ENCODE peak calls at places on chromosomes 12 and 14, in four cellular contexts. E is CD4-positive, CD25-positive, alpha-beta regulatory T cell; Z is body of pancreas; Q is CD4-positive, alpha-beta memory T cell. C is an unnamed sample. For H3K27me3, the result is how much of the 10 kb centered on the place peaks cover.

GRCh38 chr12:124684971-124685688 is 117.7 kb upstream of the NCOR2 start:
- DNase-seq in Q (no peak), E (no peak), Z (no peak), C (no peak)

GRCh38 chr12:52659395-52659794 is 7.4 kb upstream of the KRT2 start:
- DNase-seq in Z (no peak), Q (no peak), E (no peak), C (no peak)

GRCh38 chr14:72559227-72559626 is 334.7 kb downstream of the DPF3 start:
- DNase-seq in Z (no peak), E (no peak), Q (no peak), C (no peak)

GRCh38 chr12:108689314-108690190 is 41.8 kb downstream of the CORO1C start:
- DNase-seq in E (no peak), Q (no peak), Z (no peak), C (peak)

GRCh38 chr12:102811125-102811737 is 105.8 kb downstream of the PAH start:
- DNase-seq in Z (no peak), Q (no peak), E (no peak), C (peak)

GRCh38 chr12:5770727-5771126 is 174.3 kb downstream of the ANO2 start:
- DNase-seq in Z (no peak), Q (no peak), E (no peak), C (no peak)

GRCh38 chr12:5996459-5996858 is 51.4 kb upstream of the ANO2 start:
- DNase-seq in Q (no peak), Z (no peak), E (no peak), C (no peak)

GRCh38 chr12:15534322-15534721 is 212.0 kb downstream of the PTPRO start:
- DNase-seq in Z (no peak), Q (peak), E (no peak), C (no peak)

GRCh38 chr14:76687611-76688372 is 73.5 kb upstream of the VASH1 start:
- DNase-seq in Q (no peak), E (no peak), Z (peak), C (no peak)

GRCh38 chr12:93673084-93673483 is 4.1 kb upstream of the CRADD start:
- DNase-seq in Q (no peak), Z (no peak), E (no peak), C (no peak)

GRCh38 chr12:93676408-93677194 is 574 bp upstream of the CRADD start:
- DNase-seq in Q (no peak), E (no peak), Z (no peak), C (no peak)

GRCh38 chr12:93671044-93671443 is 6.1 kb upstream of the CRADD start:
- DNase-seq in Z (no peak), Q (no peak), E (no peak), C (no peak)

GRCh38 chr12:93677195-93678064 is at the start of gene CRADD:
- DNase-seq in Q (peak), E (peak), Z (peak), C (peak)

GRCh38 chr12:93674386-93674785 is 2.8 kb upstream of the CRADD start:
- DNase-seq in E (no peak), Q (no peak), Z (no peak), C (no peak)
- H3K4me3 ChIP-seq in E (no peak), Q (no peak), Z (no peak), C (no peak)

DNA sequence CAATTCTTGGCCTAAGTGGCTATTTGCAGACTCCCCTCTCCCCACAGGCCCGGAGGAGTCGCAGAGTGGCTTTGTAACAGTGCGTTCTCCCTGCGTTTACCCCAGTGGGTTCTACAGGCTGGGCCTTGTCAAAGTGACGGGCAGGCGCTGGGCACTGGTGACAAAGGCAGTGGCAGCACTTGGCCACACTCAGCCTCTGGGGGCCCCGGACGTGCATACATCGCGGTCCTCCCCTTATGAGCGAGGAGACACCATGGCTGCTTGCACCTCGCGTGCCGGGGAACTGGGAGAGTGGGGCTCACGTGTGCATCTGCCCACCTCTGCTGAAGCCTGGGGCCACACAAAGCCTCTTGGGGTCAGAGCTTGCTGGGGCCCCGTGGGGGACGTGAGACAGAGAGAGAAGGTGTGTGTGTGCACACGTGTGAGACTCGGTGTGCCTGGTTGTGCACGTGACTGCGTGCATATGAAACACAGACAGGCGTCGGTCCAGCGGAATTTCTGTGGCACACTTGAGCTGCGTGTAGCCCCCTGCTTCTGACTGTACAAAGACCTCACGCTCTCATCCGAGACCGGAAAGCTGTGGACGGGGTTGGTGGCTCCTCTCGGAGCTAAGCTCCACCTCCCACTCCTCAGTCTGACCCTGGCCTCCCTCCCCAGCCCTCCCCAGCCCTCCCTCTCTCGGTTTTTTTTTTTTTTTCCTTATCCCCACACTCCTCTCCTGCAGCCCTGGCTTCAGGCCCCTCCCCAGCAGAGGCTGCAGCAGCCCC is 8.5 kb upstream of the C14orf180 start:
- DNase-seq in Q (no peak), E (no peak), Z (no peak), C (no peak)
- H3K27me3 ChIP-seq in Q (under half), E (under half), Z (under half), C (under half)

GRCh38 chr12:65594373-65594772 is 229.9 kb upstream of the HMGA2 start:
- DNase-seq in Q (no peak), Z (no peak), E (no peak), C (no peak)
- H3K4me3 ChIP-seq in Q (no peak), Z (no peak), E (no peak), C (no peak)

GRCh38 chr12:109997393-109997792 is 1.2 kb upstream of the GIT2 start:
- DNase-seq in E (no peak), Z (no peak), Q (no peak), C (no peak)

GRCh38 chr12:109999983-110000505 is 814 bp downstream of the ANKRD13A start:
- DNase-seq in E (no peak), Z (peak), Q (peak), C (peak)

GRCh38 chr12:109998904-109999648 is at the start of gene ANKRD13A:
- DNase-seq in Z (peak), E (peak), Q (peak), C (peak)

GRCh38 chr12:109999649-109999971 is 380 bp downstream of the ANKRD13A start:
- DNase-seq in Z (peak), Q (no peak), E (no peak), C (no peak)

DNA sequence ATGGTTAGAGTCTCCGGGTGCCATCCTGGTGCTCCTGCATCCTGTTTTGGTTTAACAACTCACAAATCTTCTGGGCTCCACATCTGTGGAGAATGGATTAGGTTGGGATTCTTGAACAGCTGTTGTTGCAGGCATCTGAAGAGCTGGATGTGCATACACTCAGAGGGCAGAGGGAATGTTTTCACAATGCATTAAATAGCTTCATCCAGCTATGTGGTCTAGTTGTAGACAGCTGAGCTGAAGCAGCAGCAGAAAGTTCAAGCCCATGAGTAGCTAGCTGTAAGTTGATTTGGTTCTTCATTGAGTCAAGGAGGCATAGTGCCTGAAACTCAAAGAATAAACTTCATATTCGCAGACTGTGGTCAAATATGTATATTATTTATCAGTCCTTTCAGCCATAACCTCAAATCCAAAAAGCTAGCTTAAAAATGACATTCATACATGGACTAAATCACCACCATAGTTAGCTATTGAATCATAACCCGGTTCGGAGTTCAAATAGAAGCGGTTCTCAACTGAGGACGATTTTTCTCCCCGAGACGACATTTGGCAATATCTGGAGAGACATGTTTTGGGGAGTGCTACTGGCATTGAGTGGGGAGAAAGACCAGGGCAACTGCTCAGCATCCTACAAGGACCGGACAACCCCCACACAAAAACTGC is 858 bp upstream of the ANKRD13A start:
- DNase-seq in E (no peak), Z (no peak), Q (no peak), C (no peak)
- H3K27me3 ChIP-seq in E (under half), Z (under half), Q (under half), C (under half)

DNA sequence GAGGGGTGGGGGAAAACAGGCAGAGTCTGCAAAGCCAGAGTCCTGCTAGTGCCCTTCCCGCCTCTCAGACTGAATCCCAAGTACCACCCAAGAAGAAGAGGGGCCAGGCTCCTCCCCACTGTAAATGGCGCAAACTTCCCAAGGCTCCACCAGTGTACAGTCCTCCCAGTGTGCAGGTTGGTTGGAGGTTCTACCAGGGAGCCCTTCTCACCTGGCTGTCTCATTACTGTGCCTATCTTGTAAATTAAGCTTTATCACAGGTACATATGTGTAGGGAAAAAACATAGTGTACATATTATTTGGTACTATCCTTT is 189.7 kb downstream of the FSCB start:
- DNase-seq in Q (no peak), E (no peak), Z (no peak), C (no peak)
- H3K4me3 ChIP-seq in Q (no peak), E (no peak), Z (no peak), C (no peak)

DNA sequence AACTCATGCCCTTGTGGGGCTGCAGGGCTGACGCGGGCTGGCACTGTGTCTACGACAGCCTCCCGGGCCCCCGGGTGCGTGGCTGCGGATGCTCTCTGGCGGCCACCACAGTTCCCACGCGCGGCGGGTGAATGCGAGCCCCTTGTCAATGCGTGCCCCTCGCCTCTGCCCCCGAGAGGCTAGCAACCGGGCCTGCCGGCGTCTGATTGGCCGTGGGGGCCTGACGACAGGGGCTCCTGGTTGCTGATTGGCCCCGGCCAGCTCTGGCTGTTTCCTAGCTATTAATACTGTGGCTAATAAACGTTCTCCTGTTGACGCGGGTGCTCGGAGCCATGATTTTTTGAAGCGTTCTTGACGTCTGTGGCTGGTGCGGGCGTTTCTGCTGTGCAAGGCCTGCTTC is 1.8 kb upstream of the MEG3 start:
- DNase-seq in Z (no peak), Q (no peak), E (no peak), C (no peak)
- H3K27me3 ChIP-seq in Z (under half), Q (under half), E (under half), C (under half)